ENCODE peak calls at places on chromosomes 13 and 19, in ten cellular contexts. F is endothelial cell; N is NCI-H1092; R is Calu3; G is pancreas; T is heart left ventricle; B is stimulated activated CD8-positive, alpha-beta memory T cell treated with anti-CD3 and anti-CD28 coated beads, Interleukin-2, amount 100 ng/mL, for 48 hours; Z is dermis microvascular lymphatic vessel endothelial cell; O is thoracic aorta; Y is EH. H is an unnamed sample.

GRCh38 chr19:55149078-55150003 is at the start of gene TNNT1:
- DNase-seq in Y (peak; percentile 57), O (no peak), N (no peak), T (peak; percentile 64), G (no peak), R (peak; percentile 20), F (no peak), Z (no peak), B (no peak), H (no peak)

GRCh38 chr13:103803349-103803748 is 737.1 kb upstream of the SLC10A2 start:
- DNase-seq in G (no peak), B (no peak), N (no peak), T (no peak), F (no peak), R (no peak), Z (no peak), Y (no peak), O (no peak), H (no peak)

GRCh38 chr13:25064396-25064795 is 31.5 kb upstream of the PABPC3 start:
- DNase-seq in B (no peak), R (no peak), T (no peak), F (no peak), O (no peak), N (no peak), Z (no peak), Y (no peak), G (no peak), H (no peak)

GRCh38 chr13:95295026-95295425 is 6.2 kb downstream of the ABCC4 start:
- DNase-seq in B (no peak), G (no peak), Y (no peak), F (no peak), N (no peak), O (no peak), T (no peak), R (no peak), Z (no peak), H (no peak)

GRCh38 chr19:7832781-7833180 is 2.8 kb downstream of the EVI5L start:
- DNase-seq in N (no peak), R (no peak), O (no peak), G (no peak), Z (no peak), T (no peak), Y (peak; percentile 70), B (no peak), F (no peak), H (no peak)

GRCh38 chr13:50969691-50970090 is 60.1 kb downstream of the RNASEH2B start:
- DNase-seq in B (no peak), R (no peak), F (no peak), G (no peak), O (no peak), Y (no peak), T (no peak), Z (no peak), N (no peak), H (no peak)

GRCh38 chr19:12777217-12778019 is 2.1 kb upstream of the HOOK2 start:
- DNase-seq in G (peak; percentile 88), F (peak; percentile 92), R (peak; percentile 87), O (no peak), Z (no peak), N (peak; percentile 65), B (peak; percentile 75), T (peak; percentile 87), Y (peak; percentile 75), H (peak; percentile 74)

GRCh38 chr19:50178859-50179537 is 15.9 kb upstream of the IZUMO2 start:
- DNase-seq in Z (no peak), Y (no peak), G (no peak), O (no peak), F (no peak), T (no peak), R (peak; percentile 60), N (no peak), B (no peak), H (no peak)

H was measured in central memory CD8-positive, alpha-beta T cell.